ENCODE peak calls at places on chromosomes 3 and 15, in seven cellular contexts. M is foreskin fibroblast; G is KG1; P is lower leg skin; Y is CD4-positive, alpha-beta memory T cell; K is SJCRH30; L is EL. U is an unnamed sample.
A peak's percentile ranks its signal among the peaks of the same experiment; 100 is the strongest.

GRCh38 chr3:170830580-170830979 is 39.4 kb downstream of the RPL22L1 start:
- DNase-seq in M (no peak), G (no peak), P (no peak), Y (no peak), K (no peak), L (no peak), U (no peak)

GRCh38 chr15:88995449-88995848 is 82.3 kb upstream of the MFGE8 start:
- DNase-seq in M (peak; percentile 36), G (no peak), P (no peak), Y (no peak), K (no peak), L (no peak), U (no peak)

GRCh38 chr15:90101969-90102890 is at the start of gene IDH2:
- DNase-seq in M (peak; percentile 93), G (peak; percentile 74), P (no peak), Y (peak; percentile 77), K (peak; percentile 89), L (peak; percentile 85), U (peak; percentile 74)

GRCh38 chr15:89679221-89679620 is at the start of gene PLIN1:
- DNase-seq in M (no peak), G (no peak), P (no peak), Y (no peak), K (no peak), L (no peak), U (no peak)

GRCh38 chr3:87856126-87856525 is 202.7 kb downstream of the CGGBP1 start:
- DNase-seq in M (peak; percentile 12), G (no peak), P (no peak), Y (no peak), K (no peak), L (no peak), U (no peak)

GRCh38 chr15:75352186-75352585 is 5.3 kb downstream of the NEIL1 start:
- DNase-seq in M (no peak), G (no peak), P (no peak), Y (no peak), K (no peak), L (no peak), U (no peak)

GRCh38 chr3:185537369-185537970 is 14.9 kb downstream of the LIPH start:
- DNase-seq in M (peak; percentile 78), G (no peak), P (peak; percentile 45), Y (no peak), K (peak; percentile 27), L (peak; percentile 96), U (peak; percentile 71)

GRCh38 chr15:73887481-73887880 is 14.1 kb downstream of the TBC1D21 start:
- DNase-seq in M (no peak), G (no peak), P (no peak), Y (no peak), K (no peak), L (no peak), U (no peak)

GRCh38 chr3:36843065-36844051 is 79.0 kb upstream of the DCLK3 start:
- DNase-seq in M (peak; percentile 41), G (no peak), P (no peak), Y (peak; percentile 27), K (peak; percentile 11), L (peak; percentile 13), U (no peak)

GRCh38 chr3:143120716-143121239 is 1.2 kb downstream of the CHST2 start:
- DNase-seq in M (peak; percentile 75), G (no peak), P (no peak), Y (peak; percentile 45), K (no peak), L (peak; percentile 51), U (no peak)

GRCh38 chr3:195270350-195271115 is 426 bp downstream of the XXYLT1 start:
- DNase-seq in M (peak; percentile 89), G (peak; percentile 61), P (no peak), Y (no peak), K (peak; percentile 66), L (peak; percentile 67), U (no peak)

GRCh38 chr3:189947948-189948723 is 172.6 kb downstream of the P3H2 start:
- DNase-seq in M (peak; percentile 50), G (no peak), P (no peak), Y (no peak), K (peak; percentile 39), L (peak; percentile 49), U (no peak)

GRCh38 chr3:13710251-13710650 is 161.3 kb downstream of the FBLN2 start:
- DNase-seq in M (no peak), G (no peak), P (no peak), Y (no peak), K (no peak), L (no peak), U (peak; percentile 5)

GRCh38 chr15:92963794-92964193 is 63.7 kb downstream of the CHD2 start:
- DNase-seq in M (no peak), G (no peak), P (no peak), Y (no peak), K (no peak), L (no peak), U (no peak)